ENCODE peak calls at places on chromosome 19, in eight cellular contexts. E is MCF 10A, Y is cardiac fibroblast, O is activated B cell treated with CpG ODN at 0.5 μM for 24 hours, W is fibroblast of pulmonary artery, B is body of pancreas, C is astrocyte of the spinal cord, T is cardiac muscle cell. S is an unnamed sample.

GRCh38 chr19:6062961-6063575 is 47.2 kb downstream of the RFX2 start:
- DNase-seq in E (no peak), Y (no peak), O (no peak), W (no peak), B (no peak), C (no peak), T (no peak), S (no peak)

GRCh38 chr19:7522072-7522922 is at the start of gene MCOLN1:
- DNase-seq in E (peak), Y (peak), O (peak), W (peak), B (peak), C (peak), T (peak), S (peak)

GRCh38 chr19:6668696-6669095 is 1.3 kb downstream of the TNFSF14 start:
- DNase-seq in E (no peak), Y (no peak), O (no peak), W (no peak), B (no peak), C (no peak), T (no peak), S (no peak)

GRCh38 chr19:30450945-30451344 is 78.8 kb downstream of the ZNF536 start:
- DNase-seq in E (no peak), Y (no peak), O (no peak), W (no peak), B (no peak), C (no peak), T (no peak), S (no peak)

GRCh38 chr19:12786149-12786870 is 5.0 kb upstream of the JUNB start:
- DNase-seq in E (no peak), Y (no peak), O (peak), W (no peak), B (peak), C (no peak), T (no peak), S (no peak)

GRCh38 chr19:9009431-9009830 is 778 bp downstream of the MUC16 start:
- DNase-seq in E (no peak), Y (no peak), O (no peak), W (no peak), B (no peak), C (no peak), T (no peak), S (no peak)

GRCh38 chr19:12985049-12985776 is 10.1 kb upstream of the NFIX start:
- DNase-seq in E (no peak), Y (peak), O (no peak), W (no peak), B (peak), C (peak), T (no peak), S (no peak)

GRCh38 chr19:45954132-45954531 is 19.5 kb downstream of the NOVA2 start:
- DNase-seq in E (no peak), Y (no peak), O (no peak), W (no peak), B (no peak), C (peak), T (peak), S (peak)

GRCh38 chr19:38667552-38668205 is 20.2 kb downstream of the ACTN4 start:
- DNase-seq in E (peak), Y (no peak), O (no peak), W (no peak), B (no peak), C (peak), T (no peak), S (no peak)

GRCh38 chr19:49599378-49600298 is 8.7 kb downstream of the PRR12 start:
- DNase-seq in E (no peak), Y (no peak), O (no peak), W (no peak), B (no peak), C (no peak), T (no peak), S (no peak)

GRCh38 chr19:55447421-55448174 is 4.5 kb upstream of the SHISA7 start:
- DNase-seq in E (peak), Y (peak), O (no peak), W (peak), B (peak), C (peak), T (peak), S (no peak)

GRCh38 chr19:676343-677105 is at the start of gene FSTL3:
- DNase-seq in E (no peak), Y (peak), O (no peak), W (no peak), B (no peak), C (peak), T (peak), S (no peak)

GRCh38 chr19:15977193-15977592 is 28.4 kb downstream of the OR10H4 start:
- DNase-seq in E (no peak), Y (no peak), O (no peak), W (no peak), B (no peak), C (no peak), T (no peak), S (no peak)

GRCh38 chr19:15971217-15971616 is 22.4 kb downstream of the OR10H4 start:
- DNase-seq in E (peak), Y (no peak), O (no peak), W (no peak), B (no peak), C (no peak), T (no peak), S (no peak)
- TF ChIP-seq CTCF in E (no peak), Y (no peak), O (no peak), W (no peak), B (no peak), C (no peak), T (no peak), S (no peak)

DNA sequence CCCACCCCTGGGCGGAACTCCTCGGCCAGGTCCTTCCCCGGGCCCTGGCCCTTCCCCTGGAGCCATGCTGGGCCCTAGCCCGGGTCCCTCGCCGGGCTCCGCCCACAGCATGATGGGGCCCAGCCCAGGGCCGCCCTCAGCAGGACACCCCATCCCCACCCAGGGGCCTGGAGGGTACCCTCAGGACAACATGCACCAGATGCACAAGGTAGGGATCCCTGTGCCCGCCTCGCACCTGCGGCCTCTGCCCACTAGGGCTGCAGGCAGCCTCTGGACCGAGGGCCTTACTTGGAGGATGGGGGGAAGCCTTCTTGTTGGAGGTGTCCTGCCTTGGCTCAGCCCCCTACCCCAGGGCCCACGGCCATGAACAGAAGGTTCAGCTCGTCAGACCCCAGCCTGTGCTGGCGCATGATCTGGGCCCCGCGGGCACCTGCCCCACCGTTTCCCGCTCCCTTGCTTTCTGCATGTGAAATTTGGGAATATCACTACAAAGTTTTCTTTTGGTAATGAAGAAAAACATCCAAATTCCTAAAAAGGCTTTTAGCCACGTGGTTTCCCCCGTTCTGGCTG is 23.4 kb downstream of the SMARCA4 start:
- DNase-seq in E (no peak), Y (no peak), O (no peak), W (no peak), B (no peak), C (no peak), T (no peak), S (no peak)
- TF ChIP-seq CTCF in E (no peak), Y (no peak), O (no peak), W (no peak), B (no peak), C (no peak), T (no peak), S (no peak)

GRCh38 chr19:40530091-40530901 is 46.4 kb upstream of the SHKBP1 start:
- DNase-seq in E (no peak), Y (no peak), O (no peak), W (no peak), B (peak), C (no peak), T (no peak), S (peak)
- TF ChIP-seq CTCF in E (no peak), Y (no peak), O (no peak), W (no peak), B (peak), C (peak), T (peak), S (peak)

DNA sequence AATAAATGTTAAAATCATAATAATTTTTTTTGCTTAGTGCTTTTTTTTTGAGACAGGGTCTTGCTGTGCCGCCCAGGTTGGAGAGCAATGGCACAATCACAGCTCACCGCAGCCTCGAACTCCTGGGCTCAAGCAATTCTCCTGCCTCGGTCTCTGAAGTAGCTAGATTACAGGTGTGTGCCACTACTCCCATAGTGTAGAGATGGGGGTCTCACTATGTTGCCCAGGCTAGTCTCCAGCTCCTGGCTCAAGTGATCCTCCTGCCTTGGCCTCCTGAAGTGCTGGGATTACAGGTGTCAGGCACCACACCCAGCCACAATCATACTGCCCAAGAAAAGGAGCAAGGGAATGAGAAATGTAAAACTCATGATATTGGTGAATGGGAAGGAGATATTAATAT is 5.1 kb downstream of the FBL start:
- DNase-seq in E (no peak), Y (no peak), O (no peak), W (no peak), B (no peak), C (no peak), T (no peak), S (no peak)
- TF ChIP-seq CTCF in E (no peak), Y (no peak), O (no peak), W (no peak), B (no peak), C (no peak), T (no peak), S (no peak)

DNA sequence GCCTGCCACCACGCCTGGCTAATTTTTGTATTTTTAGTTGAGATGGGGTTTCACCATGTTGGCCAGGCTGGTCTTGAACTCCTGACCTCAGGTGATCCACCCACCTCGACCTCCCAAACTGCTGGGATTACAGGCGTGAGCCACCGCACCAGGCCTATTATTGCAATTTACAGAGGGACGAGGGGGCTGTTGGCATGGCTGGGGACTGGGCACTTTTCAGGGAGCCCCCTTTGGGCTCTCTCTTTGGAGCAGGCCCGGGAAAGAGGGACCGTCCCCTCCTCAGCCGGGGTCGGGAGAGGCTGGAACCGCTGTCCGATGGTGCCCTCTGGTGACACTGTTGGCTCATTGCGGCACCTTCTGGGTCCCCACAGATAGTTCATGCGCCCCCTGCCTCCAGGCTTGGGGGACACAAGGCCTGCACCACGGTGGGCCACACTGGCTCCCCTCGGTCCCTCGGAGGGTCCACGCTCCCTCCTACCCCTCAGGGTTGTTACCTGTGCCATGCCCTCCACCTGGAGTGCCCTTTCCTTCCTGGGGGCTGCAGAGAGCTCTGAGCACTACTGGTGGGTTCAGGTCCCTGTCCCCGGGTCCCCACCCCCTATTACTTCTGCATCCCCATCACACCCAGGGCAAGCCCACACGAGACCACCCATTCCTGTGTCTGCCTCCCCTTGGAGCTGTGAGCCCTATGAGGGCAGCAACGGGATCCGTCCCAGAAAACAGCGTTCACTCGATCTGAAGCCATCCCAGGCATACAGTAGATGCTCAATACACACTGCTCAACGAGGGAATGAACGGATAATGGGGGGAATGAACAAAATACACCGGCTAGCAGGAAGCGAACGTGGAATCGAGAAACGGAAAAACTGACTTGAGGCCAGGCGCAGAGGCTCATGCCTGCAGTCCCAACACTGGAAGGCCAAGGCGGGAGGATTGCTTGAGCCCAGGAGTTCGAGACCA is 12.5 kb downstream of the FEM1A start:
- DNase-seq in E (peak), Y (peak), O (peak), W (peak), B (peak), C (peak), T (peak), S (peak)
- TF ChIP-seq CTCF in E (peak), Y (peak), O (peak), W (peak), B (peak), C (peak), T (peak), S (peak)

DNA sequence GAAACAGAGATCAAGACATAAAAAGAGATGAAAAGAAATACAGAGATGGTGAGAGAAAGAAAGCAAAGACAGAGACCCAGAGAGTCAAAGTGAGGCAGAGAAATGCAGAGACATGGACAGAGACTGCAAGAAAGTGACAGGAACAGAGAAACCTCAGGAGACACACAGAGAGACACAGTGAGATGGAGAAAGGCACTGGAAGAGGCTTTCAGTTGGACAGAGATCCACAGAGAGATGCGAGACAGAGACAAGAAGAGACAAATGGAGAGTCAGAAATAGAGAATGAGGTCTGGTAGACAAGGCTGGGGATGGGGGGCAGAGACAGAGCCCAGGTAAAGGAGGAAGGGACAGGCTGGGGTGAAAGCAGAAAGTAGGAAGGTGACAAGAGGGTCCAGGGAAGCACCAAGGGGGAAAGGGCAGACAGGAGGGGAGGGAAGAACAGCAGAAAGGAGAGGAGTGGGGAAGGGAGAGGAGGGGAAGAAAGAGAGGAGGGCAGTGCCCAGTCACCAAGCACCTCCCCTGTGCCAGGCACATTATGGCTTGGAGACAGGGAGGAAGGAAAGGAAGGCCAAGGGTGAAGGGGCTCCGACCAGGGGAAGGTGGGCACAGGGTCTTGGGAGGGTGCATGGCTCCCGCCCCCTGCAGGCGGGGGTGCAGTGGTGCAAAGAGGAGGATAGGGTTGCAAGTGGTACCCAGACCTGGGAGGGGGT is 38.5 kb downstream of the DEDD2 start:
- DNase-seq in E (no peak), Y (no peak), O (no peak), W (no peak), B (no peak), C (no peak), T (no peak), S (peak)
- TF ChIP-seq CTCF in E (peak), Y (peak), O (no peak), W (peak), B (peak), C (peak), T (peak), S (peak)

GRCh38 chr19:34838753-34839431 is 65.9 kb upstream of the ZNF599 start:
- DNase-seq in E (no peak), Y (peak), O (no peak), W (peak), B (peak), C (no peak), T (peak), S (peak)
- TF ChIP-seq CTCF in E (no peak), Y (peak), O (no peak), W (peak), B (peak), C (peak), T (peak), S (peak)

DNA sequence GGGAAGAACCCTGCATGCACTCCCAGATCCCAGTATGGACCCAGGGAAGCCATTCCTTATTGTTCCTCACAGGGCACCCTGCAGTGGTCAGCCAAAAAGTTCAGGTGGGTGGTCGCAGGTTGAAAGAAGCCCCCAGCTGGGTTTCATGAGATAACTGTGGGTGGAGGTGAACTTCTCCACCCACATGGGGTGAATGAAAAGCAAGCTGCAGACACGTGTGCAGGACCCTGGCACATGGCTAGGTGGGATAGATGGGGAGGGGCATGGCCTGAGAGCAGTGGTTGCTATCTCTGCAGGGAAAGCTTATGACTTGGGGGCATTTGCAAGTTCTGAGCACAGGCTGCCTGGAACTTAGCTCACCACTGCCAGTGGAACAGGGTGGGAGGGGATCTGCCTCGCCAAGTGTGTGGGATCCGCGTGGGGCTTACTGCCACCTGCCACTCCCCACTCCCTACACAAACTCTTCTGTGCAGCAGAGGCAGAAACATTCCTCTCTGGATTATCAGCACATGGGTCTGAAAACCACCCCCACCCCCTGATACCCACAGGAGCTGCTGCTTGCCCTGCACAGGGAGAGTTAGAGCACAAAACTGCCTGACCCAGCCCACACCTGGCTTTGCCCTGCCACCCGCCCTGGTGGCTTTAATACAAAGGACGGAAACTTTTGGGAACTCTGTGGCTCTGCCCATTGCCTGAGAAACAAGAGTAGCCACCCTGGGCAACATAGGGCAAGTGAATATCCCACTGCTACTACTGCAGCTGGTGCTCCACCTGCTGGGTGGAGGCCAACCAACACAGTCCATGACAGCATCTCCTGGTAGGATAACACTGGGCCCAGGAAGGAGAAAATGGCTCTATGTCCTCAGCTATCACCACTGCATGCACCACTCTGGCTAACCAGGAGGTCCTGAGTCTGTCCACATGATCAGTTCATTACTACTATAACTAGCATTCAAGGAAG is 24.4 kb downstream of the PLA2G4C start:
- DNase-seq in E (no peak), Y (no peak), O (no peak), W (no peak), B (no peak), C (no peak), T (no peak), S (no peak)
- TF ChIP-seq CTCF in E (no peak), Y (no peak), O (no peak), W (no peak), B (no peak), C (peak), T (no peak), S (no peak)

DNA sequence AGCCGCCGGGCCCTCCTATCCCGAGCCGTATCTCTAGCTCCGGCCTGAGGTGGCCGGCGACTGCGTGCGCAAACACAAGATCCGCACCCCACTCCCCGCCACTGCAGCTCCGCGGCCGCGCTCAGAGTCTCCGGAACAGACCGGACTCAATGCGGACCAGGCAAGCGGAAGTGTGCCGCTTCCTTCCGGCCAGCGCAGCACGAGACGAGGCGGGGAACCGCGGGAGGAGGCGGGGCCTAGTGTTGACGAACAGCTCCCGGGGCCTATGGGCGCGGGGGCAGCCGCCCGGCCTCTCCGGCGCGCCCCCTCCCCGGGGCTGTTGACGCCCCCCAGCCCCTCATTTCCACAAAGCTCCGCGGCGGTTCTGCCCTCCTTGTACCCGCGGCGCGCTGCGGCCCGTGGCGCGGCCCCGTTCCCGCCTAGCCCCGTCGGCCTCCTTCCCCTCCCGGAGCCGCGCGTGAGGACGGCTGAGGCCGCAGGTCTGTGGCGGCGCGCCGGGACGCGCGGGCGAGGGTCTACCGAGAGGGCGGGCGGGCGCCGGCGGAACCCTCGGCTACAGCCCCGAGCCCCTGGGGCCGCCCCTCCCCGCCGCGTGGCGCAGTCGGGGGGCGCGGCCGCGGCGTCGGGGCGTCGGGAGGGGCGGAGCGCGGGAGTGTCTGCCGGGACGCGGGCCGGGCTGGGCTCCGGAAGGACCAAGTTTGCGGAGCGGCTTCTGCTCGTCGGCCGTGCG is at the start of gene DPY19L3:
- DNase-seq in E (peak), Y (peak), O (peak), W (peak), B (peak), C (peak), T (peak), S (peak)
- TF ChIP-seq CTCF in E (no peak), Y (no peak), O (no peak), W (no peak), B (no peak), C (no peak), T (no peak), S (no peak)

DNA sequence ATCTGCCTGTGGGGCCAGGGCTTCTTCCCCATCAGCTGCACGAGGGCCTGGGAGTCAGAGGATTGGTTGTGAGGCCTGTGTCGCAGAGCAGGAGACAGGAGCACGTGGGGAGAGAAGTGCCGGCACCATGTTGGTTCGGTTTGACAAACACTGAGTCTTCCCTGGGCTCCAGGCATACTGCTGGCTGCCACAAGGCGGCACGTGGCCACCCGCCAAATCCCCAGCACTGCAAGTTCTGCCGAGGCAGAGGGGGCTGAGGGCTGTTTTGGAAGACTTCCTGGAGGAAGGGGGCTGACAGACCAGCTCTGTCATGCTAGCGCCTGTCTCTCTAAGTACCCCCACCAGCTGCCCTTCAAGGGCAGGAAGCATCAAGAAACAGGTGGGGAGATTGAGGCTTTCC is 9.5 kb downstream of the SHANK1 start:
- DNase-seq in E (no peak), Y (no peak), O (no peak), W (no peak), B (no peak), C (no peak), T (peak), S (no peak)
- TF ChIP-seq CTCF in E (no peak), Y (no peak), O (no peak), W (peak), B (no peak), C (no peak), T (peak), S (no peak)

S was measured in neural crest cell.